ENCODE peak calls at places on chromosome 7, in ten cellular contexts. R is NCI-H774; S is psoas muscle; O is stimulated activated CD4-positive, alpha-beta T cell treated with anti-CD3 and anti-CD28 coated beads, TNF-alpha, amount 100 ng/mL, for 1 hour; T is A549; I is heart right ventricle; F is stimulated activated naive CD4-positive, alpha-beta T cell; Q is central memory CD8-positive, alpha-beta T cell; X is Karpas-422; J is AG08396. M is an unnamed sample.

GRCh38 chr7:2843711-2844152 is 376 bp downstream of the GNA12 start:
- DNase-seq in O (no peak), R (no peak), T (no peak), I (peak; percentile 39), X (no peak), S (peak; percentile 51), J (peak; percentile 81), Q (no peak), F (peak; percentile 28), M (no peak)

GRCh38 chr7:129434846-129435318 is 650 bp downstream of the STRIP2 start:
- DNase-seq in J (peak; percentile 42), I (peak; percentile 15), X (no peak), T (no peak), S (peak; percentile 18), Q (no peak), O (no peak), R (no peak), F (no peak), M (no peak)

GRCh38 chr7:142413280-142414000 is 155.6 kb upstream of the PRSS58 start:
- DNase-seq in T (no peak), S (no peak), Q (no peak), R (no peak), F (no peak), I (no peak), X (no peak), O (no peak), J (no peak), M (no peak)

GRCh38 chr7:143408686-143409551 is at the start of gene EPHA1:
- DNase-seq in J (no peak), Q (no peak), O (no peak), I (no peak), F (peak; percentile 69), R (no peak), S (no peak), X (peak; percentile 48), T (peak; percentile 65), M (peak; percentile 23)

GRCh38 chr7:117278040-117278439 is 44.8 kb downstream of the WNT2 start:
- DNase-seq in O (no peak), J (no peak), Q (no peak), X (no peak), T (no peak), S (no peak), F (no peak), R (no peak), I (no peak), M (no peak)

GRCh38 chr7:76338298-76339084 is 20.3 kb downstream of the YWHAG start:
- DNase-seq in R (no peak), I (no peak), O (no peak), J (no peak), F (no peak), Q (no peak), X (no peak), T (no peak), S (no peak), M (no peak)

GRCh38 chr7:23061327-23061726 is 44.3 kb upstream of the KLHL7 start:
- DNase-seq in X (no peak), J (no peak), T (no peak), S (no peak), F (no peak), I (no peak), O (no peak), Q (no peak), R (no peak), M (no peak)

GRCh38 chr7:99762680-99763327 is 21.2 kb downstream of the CYP3A4 start:
- DNase-seq in X (no peak), J (peak; percentile 43), Q (no peak), F (no peak), R (no peak), T (no peak), O (no peak), I (peak; percentile 12), S (peak; percentile 68), M (no peak)

GRCh38 chr7:47458057-47458456 is 123.9 kb downstream of the TNS3 start:
- DNase-seq in Q (no peak), J (peak; percentile 87), R (no peak), O (no peak), I (peak; percentile 61), F (no peak), X (no peak), T (no peak), S (peak; percentile 90), M (no peak)

GRCh38 chr7:114104035-114104434 is 185.2 kb upstream of the PPP1R3A start:
- DNase-seq in Q (no peak), O (no peak), X (no peak), I (no peak), J (no peak), F (no peak), T (no peak), S (no peak), R (no peak), M (no peak)

GRCh38 chr7:47683485-47683898 is 101.6 kb upstream of the TNS3 start:
- DNase-seq in O (no peak), R (no peak), J (no peak), I (no peak), F (no peak), S (no peak), Q (no peak), X (no peak), T (no peak), M (no peak)

GRCh38 chr7:154698726-154699291 is 304.1 kb downstream of the PAXIP1 start:
- DNase-seq in X (peak; percentile 74), R (no peak), I (no peak), Q (no peak), J (no peak), T (peak; percentile 24), S (no peak), F (no peak), O (no peak), M (no peak)

GRCh38 chr7:118195837-118196474 is 12.0 kb downstream of the LSM8 start:
- DNase-seq in I (no peak), R (no peak), X (peak; percentile 85), O (no peak), Q (no peak), S (no peak), F (peak; percentile 38), J (peak; percentile 37), T (peak; percentile 21), M (no peak)

GRCh38 chr7:117164578-117164977 is 158.3 kb downstream of the WNT2 start:
- DNase-seq in T (no peak), Q (no peak), S (no peak), I (no peak), F (no peak), O (no peak), J (peak; percentile 21), R (no peak), X (no peak), M (no peak)

GRCh38 chr7:106757846-106758245 is 96.9 kb upstream of the CCDC71L start:
- DNase-seq in R (peak; percentile 19), F (no peak), Q (no peak), O (no peak), I (peak; percentile 13), X (no peak), S (peak; percentile 26), T (no peak), J (no peak), M (no peak)

GRCh38 chr7:143013473-143013872 is 13.5 kb downstream of the OR9A2 start:
- DNase-seq in Q (no peak), T (no peak), O (no peak), X (peak; percentile 91), R (no peak), S (no peak), J (no peak), I (no peak), F (no peak), M (no peak)

GRCh38 chr7:24972166-24972477 is 7.9 kb downstream of the OSBPL3 start:
- DNase-seq in R (no peak), Q (no peak), F (no peak), T (no peak), X (no peak), I (no peak), O (no peak), S (no peak), J (no peak), M (no peak)

GRCh38 chr7:1884583-1885350 is 214.7 kb downstream of the ELFN1 start:
- DNase-seq in Q (no peak), J (no peak), T (no peak), R (no peak), F (no peak), O (no peak), S (no peak), X (no peak), I (no peak), M (no peak)

GRCh38 chr7:36032362-36032818 is 120.7 kb upstream of the EEPD1 start:
- DNase-seq in S (no peak), J (peak; percentile 24), I (no peak), T (no peak), X (no peak), R (no peak), Q (no peak), O (no peak), F (no peak), M (no peak)

GRCh38 chr7:39741942-39742623 is 118.7 kb downstream of the RALA start:
- DNase-seq in O (no peak), X (peak; percentile 78), T (peak; percentile 38), R (no peak), J (no peak), S (no peak), F (peak; percentile 16), I (peak; percentile 55), Q (peak; percentile 48), M (peak; percentile 20)

GRCh38 chr7:117873933-117874530 is 791 bp upstream of the CTTNBP2 start:
- DNase-seq in O (no peak), X (no peak), S (no peak), T (no peak), F (no peak), I (no peak), R (no peak), J (no peak), Q (no peak), M (no peak)

GRCh38 chr7:133973710-133974109 is 153.4 kb upstream of the LRGUK start:
- DNase-seq in S (no peak), F (no peak), Q (no peak), I (no peak), T (no peak), R (no peak), X (no peak), O (no peak), J (no peak), M (no peak)

GRCh38 chr7:108253275-108254044 is 123.3 kb upstream of the LAMB4 start:
- DNase-seq in I (no peak), T (no peak), J (no peak), O (no peak), F (no peak), X (no peak), S (no peak), Q (no peak), R (no peak), M (no peak)

GRCh38 chr7:135757719-135758411 is 9.3 kb upstream of the FAM180A start:
- DNase-seq in J (peak; percentile 47), X (no peak), R (no peak), S (peak; percentile 49), I (no peak), O (no peak), Q (no peak), F (no peak), T (no peak), M (no peak)

GRCh38 chr7:892648-893593 is 16.6 kb downstream of the GET4 start:
- DNase-seq in Q (no peak), R (no peak), F (no peak), J (no peak), I (peak; percentile 6), S (peak; percentile 8), X (no peak), T (no peak), O (no peak), M (no peak)

GRCh38 chr7:22726345-22726848 is 603 bp upstream of the IL6 start:
- DNase-seq in F (peak; percentile 27), S (peak; percentile 35), Q (no peak), O (peak; percentile 5), T (peak; percentile 76), I (peak; percentile 23), X (peak; percentile 84), J (peak; percentile 68), R (no peak), M (peak; percentile 6)